ENCODE peak calls at places on chromosomes 4 and X, in six cellular contexts. J is Calu3, R is foreskin fibroblast, U is WTC11, Q is kidney, G is uterus. B is an unnamed sample.

GRCh38 chr4:117777721-117778120 is 256.6 kb upstream of the NDST3 start:
- DNase-seq in J (no peak), R (no peak), U (no peak), Q (no peak), G (no peak), B (no peak)

GRCh38 chrX:136310411-136310810 is 9.6 kb downstream of the ADGRG4 start:
- DNase-seq in J (no peak), R (no peak), U (no peak), Q (no peak), G (no peak), B (no peak)

GRCh38 chr4:55947254-55947882 is 1.4 kb upstream of the CEP135 start:
- DNase-seq in J (no peak), R (peak), U (no peak), Q (no peak), G (no peak), B (no peak)

GRCh38 chr4:519885-520595 is 21.0 kb downstream of the PIGG start:
- DNase-seq in J (no peak), R (no peak), U (no peak), Q (peak), G (no peak), B (no peak)

GRCh38 chrX:17674611-17675010 is 62.7 kb upstream of the SCML1 start:
- DNase-seq in J (peak), R (no peak), U (no peak), Q (no peak), G (no peak), B (no peak)

GRCh38 chrX:71254092-71254941 is at the start of gene ZMYM3:
- DNase-seq in J (peak), R (peak), U (peak), Q (peak), G (peak), B (peak)

GRCh38 chr4:127852661-127853060 is 28.0 kb upstream of the PLK4 start:
- DNase-seq in J (no peak), R (no peak), U (peak), Q (no peak), G (no peak), B (no peak)

GRCh38 chr4:39770969-39771724 is 73.2 kb downstream of the UBE2K start:
- DNase-seq in J (no peak), R (no peak), U (no peak), Q (no peak), G (no peak), B (no peak)

GRCh38 chr4:40514409-40515025 is 115.1 kb downstream of the RBM47 start:
- DNase-seq in J (peak), R (no peak), U (no peak), Q (no peak), G (no peak), B (no peak)

GRCh38 chr4:110049951-110050925 is 137.6 kb downstream of the EGF start:
- DNase-seq in J (peak), R (peak), U (peak), Q (no peak), G (peak), B (no peak)

GRCh38 chrX:43493751-43494150 is 162.3 kb upstream of the MAOA start:
- DNase-seq in J (no peak), R (no peak), U (no peak), Q (no peak), G (no peak), B (no peak)

GRCh38 chr4:87465739-87466366 is 43.5 kb downstream of the NUDT9 start:
- DNase-seq in J (peak), R (peak), U (no peak), Q (no peak), G (no peak), B (no peak)

GRCh38 chr4:79232555-79232954 is 93.3 kb downstream of the NAA11 start:
- DNase-seq in J (no peak), R (no peak), U (no peak), Q (no peak), G (no peak), B (no peak)

GRCh38 chr4:32400870-32401269 is 1680.7 kb downstream of the PCDH7 start:
- DNase-seq in J (no peak), R (no peak), U (no peak), Q (no peak), G (no peak), B (no peak)

GRCh38 chr4:36385951-36386561 is 104.6 kb downstream of the DTHD1 start:
- DNase-seq in J (no peak), R (no peak), U (no peak), Q (no peak), G (no peak), B (peak)

GRCh38 chrX:155086202-155086840 is 15.0 kb downstream of the BRCC3 start:
- DNase-seq in J (peak), R (no peak), U (peak), Q (peak), G (peak), B (no peak)

GRCh38 chr4:121951570-121952110 is at the start of gene TRPC3:
- DNase-seq in J (no peak), R (peak), U (peak), Q (peak), G (no peak), B (no peak)

GRCh38 chr4:120071192-120071795 is 4.6 kb upstream of the MAD2L1 start:
- DNase-seq in J (peak), R (peak), U (no peak), Q (no peak), G (peak), B (no peak)

GRCh38 chr4:168715889-168716288 is 219.0 kb downstream of the PALLD start:
- DNase-seq in J (no peak), R (no peak), U (no peak), Q (no peak), G (no peak), B (no peak)

GRCh38 chrX:153735274-153735673 is 10.6 kb downstream of the ABCD1 start:
- DNase-seq in J (no peak), R (no peak), U (no peak), Q (no peak), G (no peak), B (no peak)

GRCh38 chrX:68914337-68914989 is 85.6 kb downstream of the EFNB1 start:
- DNase-seq in J (no peak), R (no peak), U (peak), Q (no peak), G (no peak), B (no peak)

DNA sequence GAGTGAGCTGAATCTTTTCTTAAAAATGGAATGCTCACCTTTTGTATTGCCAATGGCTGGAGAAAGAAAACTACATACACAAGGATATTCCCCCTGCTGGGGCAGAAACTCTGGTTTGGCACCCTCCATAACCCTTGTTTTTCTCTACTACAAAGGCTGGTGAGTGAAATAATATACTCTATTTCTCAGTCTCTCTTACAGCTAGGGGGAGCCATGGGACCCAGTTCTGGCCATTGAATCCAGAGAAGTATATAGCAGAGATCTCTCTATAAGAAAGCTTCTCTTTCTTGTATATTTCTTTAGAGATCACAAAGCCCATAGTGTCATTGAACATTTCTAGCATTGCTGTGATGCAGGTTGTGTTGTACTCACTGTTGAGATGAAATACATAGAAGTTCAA is 49.8 kb downstream of the SMPX start:
- DNase-seq in J (no peak), R (no peak), U (peak), Q (no peak), G (no peak), B (no peak)
- TF ChIP-seq CTCF in J (no peak), R (no peak), U (no peak), Q (no peak), G (no peak), B (no peak)

GRCh38 chr4:159297088-159297487 is 194.2 kb downstream of the RAPGEF2 start:
- DNase-seq in J (no peak), R (no peak), U (no peak), Q (no peak), G (no peak), B (no peak)
- TF ChIP-seq CTCF in J (no peak), R (no peak), U (no peak), Q (no peak), G (no peak), B (no peak)

GRCh38 chr4:26163425-26164362 is 157.1 kb upstream of the RBPJ start:
- DNase-seq in J (no peak), R (no peak), U (no peak), Q (no peak), G (no peak), B (no peak)

GRCh38 chr4:26157541-26157940 is 163.3 kb upstream of the RBPJ start:
- DNase-seq in J (no peak), R (no peak), U (no peak), Q (no peak), G (no peak), B (no peak)

GRCh38 chr4:26161030-26161824 is 159.6 kb upstream of the RBPJ start:
- DNase-seq in J (peak), R (no peak), U (peak), Q (no peak), G (no peak), B (no peak)

GRCh38 chr4:26162095-26162494 is 158.7 kb upstream of the RBPJ start:
- DNase-seq in J (no peak), R (no peak), U (no peak), Q (no peak), G (no peak), B (no peak)
- TF ChIP-seq CTCF in J (no peak), R (no peak), U (no peak), Q (no peak), G (no peak), B (no peak)

DNA sequence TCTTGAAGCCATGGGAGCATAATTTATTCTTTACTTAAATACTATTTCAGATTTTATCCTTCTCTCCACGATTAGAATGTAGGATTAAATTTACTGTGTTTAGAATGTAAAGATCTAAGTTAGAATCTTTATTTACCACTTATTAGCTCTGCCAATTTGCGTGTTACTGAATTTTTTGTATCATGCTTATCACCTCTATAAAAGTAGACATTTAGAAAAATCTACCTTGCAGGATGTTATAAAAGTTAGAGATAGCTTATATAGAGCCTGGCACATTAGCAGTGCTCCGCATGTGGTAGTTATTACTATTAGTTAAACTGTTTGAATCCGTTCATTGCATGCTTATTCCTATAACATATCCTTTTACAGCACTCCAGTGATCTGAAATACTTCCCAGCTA is 97.9 kb downstream of the BANK1 start:
- DNase-seq in J (no peak), R (no peak), U (no peak), Q (no peak), G (no peak), B (no peak)
- TF ChIP-seq CTCF in J (no peak), R (no peak), U (no peak), Q (no peak), G (no peak), B (no peak)

DNA sequence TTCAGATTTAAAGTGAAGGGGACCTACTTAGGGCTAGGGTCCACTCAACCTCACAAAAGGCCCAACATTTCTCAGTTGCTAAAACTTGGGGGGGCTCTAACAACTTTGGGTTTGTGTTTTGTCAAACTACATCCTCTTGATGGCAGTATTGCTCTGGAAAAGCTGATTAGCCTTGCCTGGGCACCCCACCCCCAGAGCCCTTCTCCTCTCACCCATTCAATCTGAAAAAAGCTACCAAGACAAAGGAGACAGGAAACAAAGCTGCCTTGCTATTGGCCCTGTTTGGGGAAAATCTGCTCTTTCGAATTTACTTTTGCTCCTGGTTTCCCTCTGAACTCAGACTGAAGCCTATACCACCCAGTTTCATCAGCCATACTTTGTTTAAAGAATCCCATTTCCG is 195.2 kb upstream of the STK26 start:
- DNase-seq in J (peak), R (no peak), U (peak), Q (no peak), G (no peak), B (no peak)
- TF ChIP-seq CTCF in J (no peak), R (no peak), U (no peak), Q (no peak), G (no peak), B (no peak)